ENCODE peak calls at places on chromosomes 7 and 10, in six cellular contexts. U, Q, J, S, X and V are unnamed samples.

GRCh38 chr7:155471728-155472127 is 13.8 kb downstream of the EN2 start:
- DNase-seq in U (no peak), Q (no peak), J (no peak), S (no peak), X (no peak), V (no peak)

GRCh38 chr7:101436226-101436745 is 73.6 kb downstream of the COL26A1 start:
- DNase-seq in U (no peak), Q (no peak), J (no peak), S (no peak), X (no peak), V (no peak)

GRCh38 chr7:12706900-12707536 is 19.6 kb downstream of the ARL4A start:
- DNase-seq in U (no peak), Q (peak), J (no peak), S (no peak), X (no peak), V (no peak)

GRCh38 chr10:97543025-97543546 is 29.5 kb upstream of the ANKRD2 start:
- DNase-seq in U (no peak), Q (peak), J (no peak), S (peak), X (peak), V (peak)

GRCh38 chr7:35593896-35594295 is 101.0 kb downstream of the HERPUD2 start:
- DNase-seq in U (peak), Q (no peak), J (no peak), S (no peak), X (peak), V (no peak)

GRCh38 chr7:121800916-121801675 is 71.9 kb upstream of the PTPRZ1 start:
- DNase-seq in U (no peak), Q (no peak), J (no peak), S (no peak), X (no peak), V (no peak)

GRCh38 chr10:43126759-43127424 is 11.4 kb upstream of the CSGALNACT2 start:
- DNase-seq in U (no peak), Q (no peak), J (no peak), S (no peak), X (no peak), V (no peak)

GRCh38 chr7:133771778-133772421 is 355.2 kb upstream of the LRGUK start:
- DNase-seq in U (no peak), Q (no peak), J (no peak), S (no peak), X (no peak), V (no peak)

GRCh38 chr7:13965077-13965476 is 24.4 kb downstream of the ETV1 start:
- DNase-seq in U (no peak), Q (no peak), J (no peak), S (no peak), X (no peak), V (no peak)

GRCh38 chr10:88851706-88852105 is at the start of gene ANKRD22:
- DNase-seq in U (no peak), Q (peak), J (no peak), S (no peak), X (peak), V (no peak)

GRCh38 chr10:11224792-11225448 is 207.2 kb downstream of the CELF2 start:
- DNase-seq in U (no peak), Q (no peak), J (no peak), S (no peak), X (no peak), V (no peak)

GRCh38 chr7:67438174-67438837 is 441.7 kb downstream of the TYW1 start:
- DNase-seq in U (no peak), Q (no peak), J (no peak), S (no peak), X (no peak), V (no peak)

GRCh38 chr7:55570218-55570873 is 2.0 kb downstream of the VOPP1 start:
- DNase-seq in U (no peak), Q (no peak), J (no peak), S (no peak), X (no peak), V (no peak)

GRCh38 chr10:104824378-104825006 is 183.4 kb downstream of the SORCS3 start:
- DNase-seq in U (peak), Q (peak), J (no peak), S (no peak), X (peak), V (peak)

GRCh38 chr10:23918839-23919238 is 290.1 kb upstream of the KIAA1217 start:
- DNase-seq in U (no peak), Q (peak), J (no peak), S (no peak), X (no peak), V (no peak)

GRCh38 chr10:11757452-11757819 is 15.3 kb downstream of the ECHDC3 start:
- DNase-seq in U (peak), Q (peak), J (no peak), S (peak), X (no peak), V (peak)

GRCh38 chr10:13787015-13787421 is 200.3 kb downstream of the PRPF18 start:
- DNase-seq in U (no peak), Q (peak), J (peak), S (no peak), X (peak), V (no peak)

GRCh38 chr7:139034855-139035587 is 821 bp downstream of the ZC3HAV1L start:
- DNase-seq in U (no peak), Q (peak), J (no peak), S (peak), X (no peak), V (no peak)